ENCODE peak calls at places on chromosomes 16 and 17, in six cellular contexts. One of them, this sample, is unnamed.

GRCh38 chr16:63655846-63656245 is 1466.0 kb downstream of the CDH11 start:
- DNase-seq in astrocyte of the cerebellum: no peak
- DNase-seq in HCT116: no peak
- DNase-seq in astrocyte: no peak
- DNase-seq in fibroblast of pulmonary artery: no peak
- DNase-seq in epithelial cell of esophagus: peak
- DNase-seq in this sample: no peak

GRCh38 chr16:57814896-57815295 is 12.6 kb upstream of the KIFC3 start:
- DNase-seq in epithelial cell of esophagus: peak
- DNase-seq in HCT116: no peak
- DNase-seq in fibroblast of pulmonary artery: no peak
- DNase-seq in astrocyte: no peak
- DNase-seq in astrocyte of the cerebellum: no peak
- DNase-seq in this sample: no peak

GRCh38 chr17:40722146-40722720 is 18.7 kb upstream of the KRT24 start:
- DNase-seq in astrocyte: peak
- DNase-seq in epithelial cell of esophagus: no peak
- DNase-seq in astrocyte of the cerebellum: no peak
- DNase-seq in HCT116: no peak
- DNase-seq in fibroblast of pulmonary artery: no peak
- DNase-seq in this sample: no peak

GRCh38 chr17:16512011-16512410 is 20.0 kb upstream of the LRRC75A start:
- DNase-seq in epithelial cell of esophagus: no peak
- DNase-seq in astrocyte of the cerebellum: no peak
- DNase-seq in HCT116: no peak
- DNase-seq in astrocyte: no peak
- DNase-seq in fibroblast of pulmonary artery: no peak
- DNase-seq in this sample: no peak

GRCh38 chr16:65312071-65312470 is 190.2 kb upstream of the CDH11 start:
- DNase-seq in fibroblast of pulmonary artery: peak
- DNase-seq in HCT116: no peak
- DNase-seq in astrocyte of the cerebellum: no peak
- DNase-seq in epithelial cell of esophagus: peak
- DNase-seq in astrocyte: peak
- DNase-seq in this sample: no peak

GRCh38 chr17:8082312-8082711 is 5.2 kb downstream of the ALOX12B start:
- DNase-seq in epithelial cell of esophagus: no peak
- DNase-seq in astrocyte: no peak
- DNase-seq in HCT116: no peak
- DNase-seq in fibroblast of pulmonary artery: no peak
- DNase-seq in astrocyte of the cerebellum: no peak
- DNase-seq in this sample: no peak

GRCh38 chr16:4962716-4963115 is 4.6 kb downstream of the SEC14L5 start:
- DNase-seq in fibroblast of pulmonary artery: no peak
- DNase-seq in HCT116: no peak
- DNase-seq in epithelial cell of esophagus: no peak
- DNase-seq in astrocyte: no peak
- DNase-seq in astrocyte of the cerebellum: no peak
- DNase-seq in this sample: no peak

GRCh38 chr16:71846443-71846842 is 667 bp downstream of the ATXN1L start:
- DNase-seq in HCT116: no peak
- DNase-seq in astrocyte of the cerebellum: no peak
- DNase-seq in epithelial cell of esophagus: peak
- DNase-seq in astrocyte: no peak
- DNase-seq in fibroblast of pulmonary artery: no peak
- DNase-seq in this sample: no peak

GRCh38 chr16:4682616-4683254 is 10.6 kb upstream of the NUDT16L1 start:
- DNase-seq in astrocyte: no peak
- DNase-seq in HCT116: no peak
- DNase-seq in epithelial cell of esophagus: peak
- DNase-seq in fibroblast of pulmonary artery: peak
- DNase-seq in astrocyte of the cerebellum: peak
- DNase-seq in this sample: no peak

GRCh38 chr16:89115216-89115949 is 21.7 kb downstream of the ACSF3 start:
- DNase-seq in astrocyte: peak
- DNase-seq in fibroblast of pulmonary artery: peak
- DNase-seq in HCT116: no peak
- DNase-seq in astrocyte of the cerebellum: no peak
- DNase-seq in epithelial cell of esophagus: peak
- DNase-seq in this sample: peak

GRCh38 chr17:52297230-52298010 is 138.9 kb upstream of the CA10 start:
- DNase-seq in astrocyte: no peak
- DNase-seq in fibroblast of pulmonary artery: no peak
- DNase-seq in astrocyte of the cerebellum: no peak
- DNase-seq in HCT116: no peak
- DNase-seq in epithelial cell of esophagus: peak
- DNase-seq in this sample: no peak

GRCh38 chr16:67562526-67562917 is at the start of gene CTCF:
- DNase-seq in astrocyte of the cerebellum: peak
- DNase-seq in HCT116: peak
- DNase-seq in epithelial cell of esophagus: peak
- DNase-seq in astrocyte: peak
- DNase-seq in fibroblast of pulmonary artery: peak
- DNase-seq in this sample: peak

GRCh38 chr17:29838961-29839360 is 91.1 kb downstream of the SSH2 start:
- DNase-seq in epithelial cell of esophagus: no peak
- DNase-seq in HCT116: no peak
- DNase-seq in fibroblast of pulmonary artery: peak
- DNase-seq in astrocyte: no peak
- DNase-seq in astrocyte of the cerebellum: no peak
- DNase-seq in this sample: no peak

GRCh38 chr16:57092786-57093301 is 461 bp downstream of the CPNE2 start:
- DNase-seq in astrocyte of the cerebellum: no peak
- DNase-seq in HCT116: no peak
- DNase-seq in epithelial cell of esophagus: peak
- DNase-seq in astrocyte: no peak
- DNase-seq in fibroblast of pulmonary artery: no peak
- DNase-seq in this sample: peak

GRCh38 chr16:85486256-85486915 is 126.7 kb upstream of the GSE1 start:
- DNase-seq in fibroblast of pulmonary artery: no peak
- DNase-seq in astrocyte of the cerebellum: no peak
- DNase-seq in HCT116: no peak
- DNase-seq in astrocyte: no peak
- DNase-seq in epithelial cell of esophagus: no peak
- DNase-seq in this sample: no peak

GRCh38 chr17:42050360-42051012 is at the start of gene C17orf113:
- DNase-seq in HCT116: no peak
- DNase-seq in astrocyte: no peak
- DNase-seq in epithelial cell of esophagus: peak
- DNase-seq in fibroblast of pulmonary artery: peak
- DNase-seq in astrocyte of the cerebellum: no peak
- DNase-seq in this sample: peak

GRCh38 chr16:83992624-83993023 is 24.6 kb downstream of the NECAB2 start:
- DNase-seq in epithelial cell of esophagus: peak
- DNase-seq in HCT116: no peak
- DNase-seq in astrocyte: peak
- DNase-seq in astrocyte of the cerebellum: peak
- DNase-seq in fibroblast of pulmonary artery: peak
- DNase-seq in this sample: no peak

GRCh38 chr17:33291248-33292183 is 1.6 kb downstream of the ASIC2 start:
- DNase-seq in astrocyte of the cerebellum: no peak
- DNase-seq in fibroblast of pulmonary artery: peak
- DNase-seq in astrocyte: peak
- DNase-seq in epithelial cell of esophagus: peak
- DNase-seq in HCT116: no peak
- DNase-seq in this sample: peak

GRCh38 chr17:79732804-79733691 is 2.3 kb downstream of the ENPP7 start:
- DNase-seq in epithelial cell of esophagus: no peak
- DNase-seq in astrocyte: no peak
- DNase-seq in fibroblast of pulmonary artery: no peak
- DNase-seq in HCT116: no peak
- DNase-seq in astrocyte of the cerebellum: no peak
- DNase-seq in this sample: peak

DNA sequence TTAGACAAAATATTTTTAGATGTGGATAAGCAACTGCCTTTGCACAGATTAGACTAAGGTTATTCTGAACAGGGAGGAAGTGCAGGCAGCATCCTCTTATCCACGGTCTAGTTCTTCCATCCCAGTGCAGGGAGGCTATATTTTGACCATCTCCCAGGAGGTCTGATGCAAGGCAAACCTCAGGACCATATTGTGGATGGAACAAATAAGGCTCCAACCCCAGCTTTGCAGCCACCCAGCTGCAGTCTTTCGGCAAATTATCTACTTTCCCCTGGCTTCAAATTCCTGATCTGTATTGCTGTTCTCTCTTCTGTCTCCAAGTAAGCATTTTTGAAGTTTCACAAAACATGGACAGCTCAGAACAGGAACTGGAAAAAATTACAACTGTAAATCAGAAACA is 33.6 kb upstream of the MON1B start:
- DNase-seq in fibroblast of pulmonary artery: no peak
- DNase-seq in epithelial cell of esophagus: no peak
- DNase-seq in astrocyte: no peak
- DNase-seq in astrocyte of the cerebellum: no peak
- DNase-seq in HCT116: no peak
- DNase-seq in this sample: no peak
- TF ChIP-seq CTCF in fibroblast of pulmonary artery: no peak
- TF ChIP-seq CTCF in epithelial cell of esophagus: no peak
- TF ChIP-seq CTCF in astrocyte: no peak
- TF ChIP-seq CTCF in astrocyte of the cerebellum: no peak
- TF ChIP-seq CTCF in HCT116: no peak
- TF ChIP-seq CTCF in this sample: no peak

DNA sequence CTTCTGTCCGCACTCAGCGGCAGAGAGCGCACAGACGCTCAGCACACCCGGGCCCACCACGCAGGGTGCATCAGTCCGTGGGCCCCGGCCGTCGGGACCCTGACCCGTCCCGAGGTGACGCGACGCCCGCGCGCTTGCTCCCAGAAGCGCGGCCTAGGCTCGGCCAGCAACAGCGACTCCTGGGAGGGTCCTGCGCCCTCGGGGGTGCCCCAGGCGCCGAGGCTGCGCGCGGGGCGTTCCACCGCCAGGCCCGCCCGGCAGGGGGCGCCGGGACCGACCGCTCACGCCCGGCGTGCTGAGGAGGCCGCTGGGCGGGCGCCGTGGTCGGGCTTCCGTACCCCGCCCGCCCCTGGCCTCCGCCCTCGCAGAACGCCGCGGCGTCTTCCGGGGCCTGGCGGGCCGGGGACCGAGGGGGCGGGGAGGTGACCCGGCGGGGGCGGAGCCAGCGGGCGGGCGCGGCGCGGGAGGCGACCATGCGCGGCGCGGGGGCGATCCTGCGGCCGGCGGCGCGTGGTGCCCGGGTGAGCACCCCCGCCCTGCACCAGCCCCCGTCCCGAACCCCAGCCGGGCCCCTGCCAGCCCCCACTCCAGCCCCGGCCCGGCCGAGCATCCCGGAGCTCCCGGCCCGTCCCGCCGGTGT is at the start of gene CISD3:
- DNase-seq in fibroblast of pulmonary artery: peak
- DNase-seq in astrocyte of the cerebellum: no peak
- DNase-seq in epithelial cell of esophagus: peak
- DNase-seq in HCT116: peak
- DNase-seq in astrocyte: peak
- DNase-seq in this sample: peak
- TF ChIP-seq CTCF in fibroblast of pulmonary artery: peak
- TF ChIP-seq CTCF in astrocyte of the cerebellum: peak
- TF ChIP-seq CTCF in epithelial cell of esophagus: peak
- TF ChIP-seq CTCF in HCT116: peak
- TF ChIP-seq CTCF in astrocyte: no peak
- TF ChIP-seq CTCF in this sample: peak

GRCh38 chr17:75392559-75392958 is 12.9 kb downstream of the GRB2 start:
- DNase-seq in fibroblast of pulmonary artery: no peak
- DNase-seq in astrocyte of the cerebellum: no peak
- DNase-seq in epithelial cell of esophagus: no peak
- DNase-seq in HCT116: no peak
- DNase-seq in astrocyte: no peak
- DNase-seq in this sample: no peak
- TF ChIP-seq CTCF in fibroblast of pulmonary artery: no peak
- TF ChIP-seq CTCF in astrocyte of the cerebellum: no peak
- TF ChIP-seq CTCF in epithelial cell of esophagus: no peak
- TF ChIP-seq CTCF in HCT116: no peak
- TF ChIP-seq CTCF in astrocyte: no peak
- TF ChIP-seq CTCF in this sample: no peak

GRCh38 chr17:45236002-45236606 is 14.4 kb downstream of the FMNL1 start:
- DNase-seq in astrocyte: no peak
- DNase-seq in fibroblast of pulmonary artery: no peak
- DNase-seq in astrocyte of the cerebellum: no peak
- DNase-seq in epithelial cell of esophagus: no peak
- DNase-seq in HCT116: no peak
- DNase-seq in this sample: no peak
- TF ChIP-seq CTCF in astrocyte: no peak
- TF ChIP-seq CTCF in fibroblast of pulmonary artery: no peak
- TF ChIP-seq CTCF in astrocyte of the cerebellum: no peak
- TF ChIP-seq CTCF in epithelial cell of esophagus: no peak
- TF ChIP-seq CTCF in HCT116: no peak
- TF ChIP-seq CTCF in this sample: no peak

DNA sequence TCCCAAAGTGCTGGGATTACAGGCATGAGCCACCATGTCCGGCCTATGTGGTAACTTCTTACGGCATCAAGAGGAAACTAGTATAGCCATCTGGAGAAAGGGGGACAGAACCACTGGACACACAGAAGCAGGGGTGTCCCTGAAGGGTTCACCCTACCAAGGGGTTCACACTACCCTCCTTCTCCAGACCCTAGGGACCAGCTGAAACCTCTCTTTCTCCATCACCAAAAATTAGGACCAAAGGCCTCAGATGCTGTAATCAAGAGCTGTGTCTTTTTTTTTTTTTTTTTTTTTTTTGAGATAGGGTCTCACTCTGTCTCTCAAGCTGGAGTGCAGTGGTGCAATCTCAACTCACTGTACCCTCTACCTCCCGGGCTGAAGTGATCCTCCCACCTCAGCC is 33.2 kb downstream of the ZFHX3 start:
- DNase-seq in astrocyte: no peak
- DNase-seq in astrocyte of the cerebellum: no peak
- DNase-seq in fibroblast of pulmonary artery: no peak
- DNase-seq in epithelial cell of esophagus: no peak
- DNase-seq in HCT116: no peak
- DNase-seq in this sample: no peak
- TF ChIP-seq CTCF in astrocyte: no peak
- TF ChIP-seq CTCF in astrocyte of the cerebellum: no peak
- TF ChIP-seq CTCF in fibroblast of pulmonary artery: no peak
- TF ChIP-seq CTCF in epithelial cell of esophagus: no peak
- TF ChIP-seq CTCF in HCT116: no peak
- TF ChIP-seq CTCF in this sample: no peak

This sample was measured in GM13977.